ENCODE peak calls at places on chromosomes 12 and 14, in five cellular contexts. One of them, this sample, is unnamed.

GRCh38 chr12:39671898-39672875 is 52.6 kb upstream of the ABCD2 start:
- DNase-seq in NCI-H1105: no peak
- DNase-seq in CD4-positive, CD25-positive, alpha-beta regulatory T cell: no peak
- DNase-seq in ovary: no peak
- DNase-seq in choroid plexus epithelial cell: no peak
- DNase-seq in this sample: no peak

GRCh38 chr14:59484611-59485174 is 376 bp downstream of the JKAMP start:
- DNase-seq in choroid plexus epithelial cell: peak
- DNase-seq in ovary: no peak
- DNase-seq in CD4-positive, CD25-positive, alpha-beta regulatory T cell: no peak
- DNase-seq in NCI-H1105: no peak
- DNase-seq in this sample: no peak

GRCh38 chr14:101087614-101088394 is 184.3 kb upstream of the RTL1 start:
- DNase-seq in ovary: no peak
- DNase-seq in NCI-H1105: no peak
- DNase-seq in CD4-positive, CD25-positive, alpha-beta regulatory T cell: no peak
- DNase-seq in choroid plexus epithelial cell: peak
- DNase-seq in this sample: no peak

GRCh38 chr12:57549909-57550627 is at the start of gene KIF5A:
- DNase-seq in choroid plexus epithelial cell: no peak
- DNase-seq in CD4-positive, CD25-positive, alpha-beta regulatory T cell: peak
- DNase-seq in NCI-H1105: peak
- DNase-seq in ovary: no peak
- DNase-seq in this sample: peak

GRCh38 chr12:132717531-132718387 is 7.1 kb downstream of the PGAM5 start:
- DNase-seq in CD4-positive, CD25-positive, alpha-beta regulatory T cell: no peak
- DNase-seq in choroid plexus epithelial cell: no peak
- DNase-seq in ovary: no peak
- DNase-seq in NCI-H1105: no peak
- DNase-seq in this sample: no peak

GRCh38 chr12:55676707-55677106 is 31.0 kb downstream of the ITGA7 start:
- DNase-seq in ovary: no peak
- DNase-seq in NCI-H1105: no peak
- DNase-seq in choroid plexus epithelial cell: no peak
- DNase-seq in CD4-positive, CD25-positive, alpha-beta regulatory T cell: no peak
- DNase-seq in this sample: no peak

GRCh38 chr14:37697489-37698121 is 102.2 kb downstream of the TTC6 start:
- DNase-seq in choroid plexus epithelial cell: peak
- DNase-seq in ovary: no peak
- DNase-seq in CD4-positive, CD25-positive, alpha-beta regulatory T cell: no peak
- DNase-seq in NCI-H1105: no peak
- DNase-seq in this sample: no peak

GRCh38 chr14:55188686-55189295 is 2.6 kb downstream of the DLGAP5 start:
- DNase-seq in NCI-H1105: no peak
- DNase-seq in ovary: no peak
- DNase-seq in choroid plexus epithelial cell: no peak
- DNase-seq in CD4-positive, CD25-positive, alpha-beta regulatory T cell: no peak
- DNase-seq in this sample: no peak

GRCh38 chr12:10623131-10623530 is 9.7 kb upstream of the MAGOHB start:
- DNase-seq in ovary: no peak
- DNase-seq in NCI-H1105: no peak
- DNase-seq in CD4-positive, CD25-positive, alpha-beta regulatory T cell: no peak
- DNase-seq in choroid plexus epithelial cell: no peak
- DNase-seq in this sample: no peak

GRCh38 chr12:122860052-122860853 is 25.0 kb downstream of the HIP1R start:
- DNase-seq in choroid plexus epithelial cell: peak
- DNase-seq in NCI-H1105: peak
- DNase-seq in ovary: peak
- DNase-seq in CD4-positive, CD25-positive, alpha-beta regulatory T cell: peak
- DNase-seq in this sample: peak

GRCh38 chr14:34425095-34425851 is 36.8 kb downstream of the SPTSSA start:
- DNase-seq in ovary: no peak
- DNase-seq in CD4-positive, CD25-positive, alpha-beta regulatory T cell: no peak
- DNase-seq in choroid plexus epithelial cell: no peak
- DNase-seq in NCI-H1105: no peak
- DNase-seq in this sample: no peak

GRCh38 chr14:73796881-73797539 is 54.6 kb upstream of the PTGR2 start:
- DNase-seq in CD4-positive, CD25-positive, alpha-beta regulatory T cell: no peak
- DNase-seq in ovary: no peak
- DNase-seq in NCI-H1105: no peak
- DNase-seq in choroid plexus epithelial cell: peak
- DNase-seq in this sample: no peak

This sample was measured in germinal center.